ENCODE peak calls at places on chromosomes 5 and 9, in six cellular contexts. A, L, Y, J, B and X are unnamed samples.

GRCh38 chr9:4430492-4431261 is 59.6 kb upstream of the SLC1A1 start:
- DNase-seq in A (no peak), B (no peak), J (no peak), L (no peak), Y (no peak), X (no peak)

GRCh38 chr9:137110147-137110910 is 4.2 kb downstream of the DPP7 start:
- DNase-seq in A (no peak), J (no peak), Y (no peak), L (no peak), B (no peak), X (no peak)

GRCh38 chr5:174320051-174320450 is 274.5 kb downstream of the NSG2 start:
- DNase-seq in A (no peak), J (no peak), Y (no peak), B (no peak), L (peak; percentile 30), X (no peak)

GRCh38 chr9:115063058-115063850 is 54.7 kb downstream of the TNC start:
- DNase-seq in B (no peak), L (peak; percentile 25), Y (no peak), J (peak; percentile 15), A (no peak), X (peak; percentile 26)

GRCh38 chr9:116990592-116990991 is 303.5 kb downstream of the TRIM32 start:
- DNase-seq in Y (no peak), B (no peak), A (no peak), L (no peak), J (no peak), X (no peak)

GRCh38 chr5:56212127-56212879 is 20.8 kb downstream of the ANKRD55 start:
- DNase-seq in Y (no peak), L (no peak), B (no peak), A (no peak), J (no peak), X (no peak)

GRCh38 chr9:79482078-79482477 is 89.7 kb upstream of the TLE4 start:
- DNase-seq in L (no peak), Y (no peak), J (no peak), B (no peak), A (no peak), X (peak; percentile 38)

GRCh38 chr9:121841771-121842611 is 190.6 kb downstream of the DAB2IP start:
- DNase-seq in L (no peak), B (no peak), A (no peak), J (no peak), Y (no peak), X (no peak)

GRCh38 chr5:169796731-169797130 is 159.7 kb downstream of the DOCK2 start:
- DNase-seq in J (no peak), B (no peak), L (no peak), Y (no peak), A (no peak), X (peak; percentile 32)

GRCh38 chr9:127388037-127388855 is 8.7 kb upstream of the SLC2A8 start:
- DNase-seq in J (peak; percentile 93), L (no peak), Y (peak; percentile 80), B (peak; percentile 39), A (peak; percentile 84), X (peak; percentile 98)

GRCh38 chr9:78213696-78214095 is 22.2 kb upstream of the CEP78 start:
- DNase-seq in A (no peak), J (no peak), L (peak; percentile 45), B (no peak), Y (no peak), X (peak; percentile 47)

GRCh38 chr5:45774528-45774927 is 78.3 kb upstream of the HCN1 start:
- DNase-seq in B (no peak), J (no peak), Y (no peak), A (no peak), L (peak; percentile 26), X (no peak)

GRCh38 chr5:179870403-179870903 is 11.8 kb upstream of the MRNIP start:
- DNase-seq in J (no peak), B (peak; percentile 76), L (peak; percentile 78), Y (no peak), A (no peak), X (peak; percentile 24)

GRCh38 chr5:82987188-82987587 is 90.0 kb downstream of the TMEM167A start:
- DNase-seq in J (no peak), A (no peak), Y (no peak), B (no peak), L (no peak), X (no peak)
- H3K4me3 ChIP-seq in J (no peak overlapping the region), A (no peak overlapping the region), Y (no peak overlapping the region), B (no peak overlapping the region), L (no peak overlapping the region), X (no peak overlapping the region)

GRCh38 chr5:59354811-59355210 is 538.7 kb downstream of the PDE4D start:
- DNase-seq in A (no peak), B (no peak), L (no peak), Y (no peak), J (no peak), X (no peak)
- TF ChIP-seq CTCF in A (no peak), B (no peak), L (no peak), Y (no peak), J (no peak), X (no peak)

DNA sequence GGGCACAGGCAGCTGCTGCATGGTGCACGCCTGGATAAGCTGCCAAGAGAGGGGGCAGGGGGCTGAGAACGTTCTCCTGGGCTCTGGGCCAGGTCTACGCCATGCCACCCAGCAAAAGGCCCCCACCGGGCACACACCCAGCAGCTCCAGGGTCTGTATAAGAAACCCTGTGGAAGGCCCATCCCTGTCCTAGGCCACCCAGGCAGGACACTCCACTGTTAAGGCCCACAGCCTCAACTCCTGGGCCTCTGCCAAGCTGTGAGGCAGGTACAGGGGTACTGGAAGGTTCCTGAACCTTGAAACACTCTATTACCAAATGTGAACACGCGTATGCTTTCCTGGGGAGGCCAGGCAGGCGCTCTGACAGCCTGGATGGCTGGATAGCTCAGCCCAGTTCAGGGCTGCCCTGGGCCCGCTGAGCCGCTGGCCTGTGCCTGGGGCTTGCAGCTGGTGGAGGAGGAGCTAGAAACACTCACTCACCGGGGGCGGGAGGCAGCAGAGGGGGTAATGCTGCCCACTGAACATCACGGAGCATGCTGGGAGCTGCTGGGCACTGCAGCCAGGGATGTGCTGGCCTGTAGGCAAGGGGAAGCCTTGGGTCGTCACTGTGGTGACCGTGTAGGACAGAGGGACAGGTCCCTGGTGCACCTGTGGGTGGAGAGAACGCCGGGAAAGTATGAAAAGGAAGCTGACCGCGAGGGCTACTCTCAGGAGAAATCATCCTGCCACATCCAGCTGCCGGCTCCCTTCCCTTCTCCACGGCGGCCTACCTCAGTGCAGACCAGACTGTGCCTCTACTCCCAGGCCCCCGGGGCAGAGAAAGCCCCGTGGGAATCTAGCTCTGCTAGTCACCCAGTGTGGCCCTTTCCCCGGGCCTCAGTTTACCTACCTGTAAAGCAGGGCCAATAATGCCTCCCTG is 6.0 kb downstream of the RNF44 start:
- DNase-seq in B (no peak), Y (no peak), L (no peak), A (no peak), J (peak; percentile 42), X (peak; percentile 54)
- H3K4me3 ChIP-seq in B (no peak overlapping the region), Y (no peak overlapping the region), L (no peak overlapping the region), A (peak overlapping the region; percentile 41), J (no peak overlapping the region), X (no peak overlapping the region)

GRCh38 chr5:73126957-73127356 is 6.6 kb downstream of the TMEM171 start:
- DNase-seq in A (no peak), B (no peak), J (no peak), L (no peak), Y (no peak), X (no peak)

GRCh38 chr5:73129143-73129542 is 8.8 kb downstream of the TMEM171 start:
- DNase-seq in L (no peak), J (no peak), A (no peak), B (no peak), Y (peak; percentile 37), X (no peak)

GRCh38 chr5:73122875-73123810 is 2.8 kb downstream of the TMEM171 start:
- DNase-seq in A (no peak), L (peak; percentile 66), Y (no peak), B (no peak), J (no peak), X (peak; percentile 54)

GRCh38 chr5:73126381-73126780 is 6.0 kb downstream of the TMEM171 start:
- DNase-seq in A (no peak), L (no peak), Y (no peak), J (no peak), B (no peak), X (no peak)

DNA sequence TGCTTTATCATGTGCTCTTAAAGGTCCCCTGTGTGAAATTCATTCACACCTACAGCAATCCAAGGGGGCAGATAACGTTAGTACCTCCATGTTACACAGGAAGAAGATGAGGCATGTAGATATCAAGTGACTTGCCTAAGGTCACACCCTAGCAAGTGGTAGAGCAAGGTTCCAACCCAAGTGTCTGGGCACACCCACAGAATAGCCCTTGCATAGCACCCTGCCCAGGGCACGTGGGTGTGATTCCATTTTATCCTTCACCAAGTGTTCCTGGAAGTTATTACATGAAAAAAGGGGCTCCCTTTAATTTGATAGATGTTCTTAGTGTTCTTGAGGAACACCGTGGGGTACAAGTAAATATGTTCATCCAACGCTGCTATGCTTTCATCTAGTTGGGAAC is 4.9 kb downstream of the TMEM171 start:
- DNase-seq in Y (peak; percentile 75), A (no peak), L (no peak), B (no peak), J (no peak), X (no peak)
- TF ChIP-seq CTCF in Y (no peak), A (no peak), L (no peak), B (no peak), J (no peak), X (no peak)

GRCh38 chr5:150284311-150284710 is 5.3 kb downstream of the CAMK2A start:
- DNase-seq in J (no peak), B (no peak), Y (no peak), L (no peak), A (no peak), X (no peak)
- H3K4me3 ChIP-seq in J (no peak overlapping the region), B (no peak overlapping the region), Y (no peak overlapping the region), L (no peak overlapping the region), A (no peak overlapping the region), X (no peak overlapping the region)

GRCh38 chr9:99027414-99027813 is 77.5 kb upstream of the TGFBR1 start:
- DNase-seq in Y (no peak), A (no peak), B (no peak), L (no peak), J (no peak), X (no peak)

GRCh38 chr9:99024959-99025358 is 80.0 kb upstream of the TGFBR1 start:
- DNase-seq in B (no peak), A (no peak), L (no peak), J (no peak), Y (no peak), X (peak; percentile 40)

GRCh38 chr9:99026271-99026955 is 78.5 kb upstream of the TGFBR1 start:
- DNase-seq in J (no peak), B (no peak), A (no peak), Y (no peak), L (no peak), X (no peak)

GRCh38 chr9:99026956-99027298 is 78.0 kb upstream of the TGFBR1 start:
- DNase-seq in J (no peak), L (no peak), Y (no peak), A (no peak), B (no peak), X (no peak)

DNA sequence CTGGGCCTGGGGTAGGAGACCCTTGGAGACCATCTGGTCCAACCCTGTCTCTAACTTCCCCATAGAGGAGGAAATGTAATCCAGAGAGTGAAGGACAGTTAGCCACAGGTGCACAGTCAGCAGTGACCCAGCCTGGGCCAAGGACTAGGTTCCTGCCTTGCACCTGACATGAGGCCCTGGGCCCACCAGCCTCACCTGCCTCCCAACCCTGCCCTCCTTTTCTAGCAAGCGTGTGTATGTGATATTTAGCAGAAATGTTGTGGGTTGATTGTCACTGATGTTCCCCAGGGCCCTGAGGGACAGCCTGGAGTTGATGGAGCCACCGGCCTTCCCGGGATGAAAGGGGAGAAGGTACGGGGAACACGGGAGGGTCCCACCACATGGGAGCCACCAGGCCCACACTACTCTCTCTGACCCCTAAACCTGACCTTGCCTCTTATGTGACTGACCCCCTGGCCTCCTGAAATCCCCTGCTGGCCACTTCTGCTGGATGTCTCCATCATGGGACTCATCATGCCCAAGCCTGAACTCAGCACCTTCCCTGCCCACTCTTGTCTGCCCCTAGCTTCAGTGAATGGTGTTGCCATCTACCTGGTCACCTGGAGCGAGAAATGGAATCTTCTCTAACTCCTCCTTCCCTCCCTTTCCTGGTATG is 79.2 kb upstream of the TGFBR1 start:
- DNase-seq in J (no peak), L (no peak), Y (no peak), A (no peak), B (no peak), X (no peak)
- TF ChIP-seq CTCF in J (no peak), L (peak; percentile 9), Y (no peak), A (no peak), B (no peak), X (no peak)